ENCODE peak calls at places on chromosome 19, in six cellular contexts. B is C1 segment of cervical spinal cord, G is iris pigment epithelial cell, Y is right lobe of liver, I is SHP77, Q is GDM1. D is an unnamed sample.

GRCh38 chr19:55178781-55179569 is 1.1 kb downstream of the SYT5 start:
- DNase-seq in B (peak), G (peak), Y (no peak), I (peak), Q (peak), D (peak)

GRCh38 chr19:33431986-33432385 is 58.5 kb downstream of the CEBPG start:
- DNase-seq in B (no peak), G (no peak), Y (peak), I (no peak), Q (no peak), D (no peak)

GRCh38 chr19:3950871-3951861 is 18.3 kb downstream of the NMRK2 start:
- DNase-seq in B (no peak), G (no peak), Y (no peak), I (peak), Q (no peak), D (no peak)

GRCh38 chr19:38944981-38945506 is 14.3 kb downstream of the MRPS12 start:
- DNase-seq in B (no peak), G (no peak), Y (no peak), I (peak), Q (no peak), D (no peak)

GRCh38 chr19:1471514-1472107 is 7.4 kb downstream of the C19orf25 start:
- DNase-seq in B (peak), G (no peak), Y (no peak), I (no peak), Q (no peak), D (no peak)

GRCh38 chr19:16509141-16510061 is 13.2 kb downstream of the C19orf44 start:
- DNase-seq in B (peak), G (no peak), Y (no peak), I (no peak), Q (no peak), D (no peak)

GRCh38 chr19:13057147-13057572 is 45.5 kb downstream of the LYL1 start:
- DNase-seq in B (no peak), G (no peak), Y (no peak), I (no peak), Q (no peak), D (no peak)

GRCh38 chr19:16376649-16377048 is 52.0 kb downstream of the KLF2 start:
- DNase-seq in B (no peak), G (no peak), Y (no peak), I (peak), Q (no peak), D (no peak)

GRCh38 chr19:2227415-2228156 is 8.5 kb downstream of the PLEKHJ1 start:
- DNase-seq in B (no peak), G (no peak), Y (peak), I (no peak), Q (no peak), D (no peak)

GRCh38 chr19:18905520-18906236 is 9.7 kb upstream of the CERS1 start:
- DNase-seq in B (peak), G (no peak), Y (no peak), I (no peak), Q (no peak), D (no peak)

GRCh38 chr19:10227215-10227971 is 3.7 kb downstream of the S1PR2 start:
- DNase-seq in B (peak), G (no peak), Y (no peak), I (no peak), Q (no peak), D (peak)

GRCh38 chr19:51702103-51702753 is 9.1 kb downstream of the SPACA6 start:
- DNase-seq in B (peak), G (peak), Y (peak), I (peak), Q (no peak), D (no peak)

GRCh38 chr19:46410205-46411087 is 2.9 kb downstream of the CCDC8 start:
- DNase-seq in B (no peak), G (no peak), Y (no peak), I (no peak), Q (no peak), D (no peak)

GRCh38 chr19:19541572-19541971 is 3.5 kb downstream of the CILP2 start:
- DNase-seq in B (no peak), G (no peak), Y (no peak), I (no peak), Q (no peak), D (no peak)

GRCh38 chr19:13023666-13024065 is 28.4 kb downstream of the NFIX start:
- DNase-seq in B (no peak), G (no peak), Y (no peak), I (no peak), Q (no peak), D (no peak)

GRCh38 chr19:29714371-29714952 is 599 bp downstream of the C19orf12 start:
- DNase-seq in B (no peak), G (no peak), Y (no peak), I (no peak), Q (no peak), D (no peak)

GRCh38 chr19:21084343-21084742 is 2.3 kb downstream of the ZNF714 start:
- DNase-seq in B (no peak), G (peak), Y (no peak), I (no peak), Q (no peak), D (peak)

GRCh38 chr19:1907563-1908363 is 2.6 kb downstream of the ADAT3 start:
- DNase-seq in B (peak), G (no peak), Y (no peak), I (peak), Q (no peak), D (no peak)

GRCh38 chr19:45885556-45886426 is at the start of gene IRF2BP1:
- DNase-seq in B (peak), G (peak), Y (peak), I (peak), Q (peak), D (peak)

GRCh38 chr19:41937976-41938375 is 9.7 kb upstream of the ERFL start:
- DNase-seq in B (no peak), G (no peak), Y (no peak), I (no peak), Q (peak), D (no peak)

GRCh38 chr19:45676851-45677263 is 8.8 kb downstream of the GIPR start:
- DNase-seq in B (no peak), G (no peak), Y (no peak), I (no peak), Q (no peak), D (no peak)

GRCh38 chr19:47309608-47310007 is at the start of gene C5AR1:
- DNase-seq in B (peak), G (no peak), Y (no peak), I (no peak), Q (no peak), D (no peak)

GRCh38 chr19:18809149-18809978 is 18.3 kb upstream of the COMP start:
- DNase-seq in B (no peak), G (peak), Y (peak), I (no peak), Q (no peak), D (peak)

GRCh38 chr19:13417054-13417453 is 89.2 kb downstream of the CACNA1A start:
- DNase-seq in B (no peak), G (no peak), Y (no peak), I (no peak), Q (no peak), D (no peak)

GRCh38 chr19:40264314-40265054 is 20.7 kb downstream of the AKT2 start:
- DNase-seq in B (no peak), G (no peak), Y (no peak), I (no peak), Q (no peak), D (no peak)

GRCh38 chr19:9149976-9150375 is 9.8 kb downstream of the ZNF317 start:
- DNase-seq in B (no peak), G (no peak), Y (no peak), I (no peak), Q (no peak), D (no peak)

GRCh38 chr19:12580180-12580694 is 29.0 kb upstream of the ZNF564 start:
- DNase-seq in B (no peak), G (peak), Y (no peak), I (no peak), Q (no peak), D (peak)

GRCh38 chr19:2507109-2507508 is 31.2 kb downstream of the GADD45B start:
- DNase-seq in B (no peak), G (peak), Y (peak), I (peak), Q (no peak), D (peak)

GRCh38 chr19:55443045-55443823 is at the start of gene SHISA7:
- DNase-seq in B (peak), G (no peak), Y (peak), I (no peak), Q (no peak), D (no peak)

GRCh38 chr19:41936416-41936850 is 8.2 kb upstream of the ERFL start:
- DNase-seq in B (no peak), G (no peak), Y (no peak), I (no peak), Q (no peak), D (no peak)

GRCh38 chr19:35710784-35711723 is 6.7 kb downstream of the ZBTB32 start:
- DNase-seq in B (no peak), G (no peak), Y (no peak), I (no peak), Q (no peak), D (no peak)

GRCh38 chr19:46000497-46001246 is 5.4 kb downstream of the CCDC61 start:
- DNase-seq in B (peak), G (peak), Y (no peak), I (peak), Q (no peak), D (no peak)

GRCh38 chr19:5804516-5805464 is at the start of gene NRTN:
- DNase-seq in B (no peak), G (no peak), Y (no peak), I (peak), Q (no peak), D (no peak)

GRCh38 chr19:7850429-7850819 is 20.4 kb downstream of the EVI5L start:
- DNase-seq in B (peak), G (peak), Y (no peak), I (no peak), Q (no peak), D (no peak)

GRCh38 chr19:7115721-7116120 is 46.2 kb downstream of the ZNF557 start:
- DNase-seq in B (peak), G (no peak), Y (no peak), I (no peak), Q (no peak), D (no peak)

GRCh38 chr19:46107371-46107770 is 17.1 kb downstream of the IGFL3 start:
- DNase-seq in B (no peak), G (peak), Y (no peak), I (no peak), Q (no peak), D (no peak)

GRCh38 chr19:1161716-1162115 is 12.4 kb downstream of the SBNO2 start:
- DNase-seq in B (no peak), G (peak), Y (no peak), I (no peak), Q (no peak), D (no peak)

GRCh38 chr19:15995536-15995935 is 46.7 kb downstream of the OR10H4 start:
- DNase-seq in B (no peak), G (no peak), Y (no peak), I (no peak), Q (no peak), D (no peak)

D was measured in HCEC 1CT.